ENCODE peak calls at places on chromosomes 12 and 14, in ten cellular contexts. X, Z, J, F, I, N, B, K, D and V are unnamed samples.

GRCh38 chr14:75132374-75133086 is 5.7 kb upstream of the NEK9 start:
- DNase-seq in F (no peak), X (peak; percentile 71), K (no peak), Z (peak; percentile 52), I (no peak), N (peak; percentile 84), D (peak; percentile 52), B (no peak), J (peak; percentile 75), V (peak; percentile 49)

GRCh38 chr12:25852792-25853191 is 105.7 kb upstream of the RASSF8 start:
- DNase-seq in F (no peak), K (no peak), B (no peak), N (peak; percentile 88), I (no peak), X (no peak), Z (no peak), D (no peak), J (peak; percentile 45), V (no peak)

GRCh38 chr12:78236264-78236663 is 405.6 kb downstream of the NAV3 start:
- DNase-seq in F (no peak), D (no peak), J (no peak), B (no peak), N (no peak), K (no peak), Z (no peak), I (no peak), X (no peak), V (no peak)

GRCh38 chr14:72478397-72479025 is 415.4 kb downstream of the DPF3 start:
- DNase-seq in K (no peak), J (no peak), D (peak; percentile 23), B (no peak), Z (no peak), X (no peak), I (no peak), N (no peak), F (no peak), V (no peak)

GRCh38 chr12:50241178-50241577 is 42.1 kb downstream of the LIMA1 start:
- DNase-seq in N (peak; percentile 76), X (no peak), J (peak; percentile 32), Z (no peak), K (no peak), I (no peak), D (no peak), B (no peak), F (no peak), V (no peak)

GRCh38 chr12:112844814-112845565 is 53.4 kb downstream of the RPH3A start:
- DNase-seq in X (no peak), I (no peak), Z (no peak), K (no peak), D (no peak), J (no peak), F (no peak), N (no peak), B (no peak), V (no peak)

GRCh38 chr12:79360936-79361335 is 329.8 kb downstream of the PAWR start:
- DNase-seq in X (no peak), N (no peak), B (no peak), D (no peak), F (no peak), J (no peak), Z (no peak), K (no peak), I (no peak), V (no peak)

GRCh38 chr12:2298556-2299195 is 245.9 kb downstream of the CACNA1C start:
- DNase-seq in F (no peak), Z (no peak), N (no peak), I (peak; percentile 44), X (no peak), K (no peak), B (no peak), J (no peak), D (no peak), V (no peak)

GRCh38 chr12:58302487-58303011 is 361.2 kb downstream of the ATP23 start:
- DNase-seq in Z (no peak), I (no peak), K (no peak), F (no peak), N (no peak), J (no peak), D (no peak), B (no peak), X (no peak), V (no peak)

GRCh38 chr14:89000007-89000942 is 175.8 kb downstream of the TTC8 start:
- DNase-seq in B (peak; percentile 99), D (no peak), K (no peak), Z (no peak), I (no peak), J (peak; percentile 89), X (peak; percentile 99), N (peak; percentile 96), F (no peak), V (no peak)

DNA sequence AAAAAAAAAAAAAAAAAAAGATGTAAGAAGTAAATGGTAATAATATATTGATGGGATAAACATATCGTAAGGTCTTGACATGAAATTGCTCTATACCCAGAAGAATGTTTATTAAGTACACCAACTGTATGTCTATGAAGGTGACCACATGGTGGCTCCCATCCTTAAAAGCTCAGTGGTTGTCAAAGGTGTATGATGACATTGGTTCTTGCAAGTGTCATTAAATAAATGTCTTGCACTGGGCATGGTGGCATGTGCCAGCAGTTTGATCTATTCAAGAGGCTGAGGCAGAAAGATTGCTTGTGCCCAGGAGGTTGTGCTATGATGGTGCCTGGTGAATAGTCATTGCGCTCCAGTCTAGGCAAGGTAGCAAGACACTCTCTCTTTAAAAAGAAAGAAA is 10.4 kb downstream of the CCT2 start:
- DNase-seq in D (no peak), J (no peak), F (no peak), K (no peak), N (no peak), B (no peak), X (no peak), Z (no peak), I (no peak), V (no peak)
- TF ChIP-seq CTCF in D (no peak), J (no peak), F (no peak), K (no peak), N (no peak), B (no peak), X (no peak), Z (no peak), I (no peak), V (no peak)

GRCh38 chr12:130920119-130920703 is 33.5 kb upstream of the ADGRD1 start:
- DNase-seq in X (no peak), N (no peak), J (no peak), D (no peak), Z (no peak), B (no peak), F (no peak), I (no peak), K (no peak), V (no peak)
- TF ChIP-seq CTCF in X (no peak), N (no peak), J (no peak), D (no peak), Z (no peak), B (no peak), F (no peak), I (no peak), K (no peak), V (no peak)

GRCh38 chr12:12017798-12018197 is 52.9 kb upstream of the BCL2L14 start:
- DNase-seq in F (no peak), I (no peak), J (no peak), D (no peak), B (no peak), K (peak; percentile 41), X (no peak), Z (peak; percentile 20), N (no peak), V (no peak)
- TF ChIP-seq CTCF in F (no peak), I (no peak), J (peak; percentile 41), D (no peak), B (no peak), K (no peak), X (no peak), Z (peak; percentile 46), N (no peak), V (peak; percentile 62)

DNA sequence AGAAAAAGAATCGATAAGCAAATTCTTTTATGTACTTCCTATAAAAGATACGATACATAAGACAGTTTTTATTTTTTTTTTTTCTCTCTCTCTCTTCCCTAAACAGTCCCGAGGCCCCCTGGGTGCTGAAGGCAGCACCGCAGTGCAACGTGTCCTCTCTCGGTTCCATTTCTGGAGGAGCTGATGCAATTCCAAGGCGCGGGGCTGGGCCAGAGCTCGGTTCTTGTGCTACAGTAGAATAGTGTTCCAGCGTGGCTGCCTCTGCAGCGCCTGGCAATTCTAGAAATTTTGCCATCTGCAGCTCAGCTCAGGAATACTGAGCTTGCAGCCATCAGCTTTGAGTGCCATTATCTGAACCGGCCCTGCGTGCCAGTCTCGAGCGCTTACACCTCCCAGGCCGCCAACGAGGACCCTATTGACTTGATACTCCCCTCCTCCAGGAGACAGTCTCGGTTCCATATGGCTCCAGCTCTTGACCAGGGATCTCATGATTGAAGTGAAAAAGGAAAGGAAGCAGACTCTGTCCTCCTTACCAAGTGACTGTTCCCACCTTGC is 630 bp downstream of the ALDH1L2 start:
- DNase-seq in I (peak; percentile 86), Z (peak; percentile 33), N (peak; percentile 81), K (peak; percentile 81), B (no peak), J (peak; percentile 70), D (peak; percentile 22), X (no peak), F (peak; percentile 74), V (no peak)
- TF ChIP-seq CTCF in I (no peak), Z (no peak), N (no peak), K (no peak), B (peak; percentile 3), J (no peak), D (no peak), X (no peak), F (no peak), V (peak; percentile 3)